ENCODE peak calls at places on chromosomes 12 and 14, in six cellular contexts. One of them, this sample, is unnamed.

GRCh38 chr14:101761881-101762529 is 496 bp downstream of the PPP2R5C start:
- DNase-seq in fibroblast of lung: no peak
- DNase-seq in ovary: peak
- DNase-seq in CD4-positive, alpha-beta memory T cell: peak
- DNase-seq in uterus: peak
- DNase-seq in astrocyte: no peak
- DNase-seq in this sample: no peak

GRCh38 chr14:35399083-35399807 is 5.3 kb downstream of the NFKBIA start:
- DNase-seq in fibroblast of lung: no peak
- DNase-seq in ovary: no peak
- DNase-seq in CD4-positive, alpha-beta memory T cell: peak
- DNase-seq in uterus: no peak
- DNase-seq in astrocyte: no peak
- DNase-seq in this sample: no peak

GRCh38 chr12:108634225-108634795 is 616 bp upstream of the SELPLG start:
- DNase-seq in fibroblast of lung: no peak
- DNase-seq in ovary: no peak
- DNase-seq in CD4-positive, alpha-beta memory T cell: peak
- DNase-seq in uterus: no peak
- DNase-seq in astrocyte: no peak
- DNase-seq in this sample: no peak

GRCh38 chr14:104356738-104357688 is 218.6 kb downstream of the KIF26A start:
- DNase-seq in fibroblast of lung: no peak
- DNase-seq in ovary: no peak
- DNase-seq in CD4-positive, alpha-beta memory T cell: no peak
- DNase-seq in uterus: no peak
- DNase-seq in astrocyte: no peak
- DNase-seq in this sample: no peak

GRCh38 chr12:12331896-12332295 is 18.1 kb downstream of the MANSC1 start:
- DNase-seq in fibroblast of lung: no peak
- DNase-seq in ovary: no peak
- DNase-seq in CD4-positive, alpha-beta memory T cell: no peak
- DNase-seq in uterus: no peak
- DNase-seq in astrocyte: no peak
- DNase-seq in this sample: no peak

GRCh38 chr14:105305350-105305749 is 4.5 kb upstream of the BRF1 start:
- DNase-seq in fibroblast of lung: no peak
- DNase-seq in ovary: no peak
- DNase-seq in CD4-positive, alpha-beta memory T cell: no peak
- DNase-seq in uterus: no peak
- DNase-seq in astrocyte: no peak
- DNase-seq in this sample: no peak

GRCh38 chr12:103519632-103520031 is 23.9 kb upstream of the C12orf42 start:
- DNase-seq in fibroblast of lung: no peak
- DNase-seq in ovary: no peak
- DNase-seq in CD4-positive, alpha-beta memory T cell: no peak
- DNase-seq in uterus: no peak
- DNase-seq in astrocyte: no peak
- DNase-seq in this sample: no peak

GRCh38 chr12:80632835-80633234 is 74.6 kb upstream of the MYF6 start:
- DNase-seq in fibroblast of lung: no peak
- DNase-seq in ovary: no peak
- DNase-seq in CD4-positive, alpha-beta memory T cell: no peak
- DNase-seq in uterus: no peak
- DNase-seq in astrocyte: no peak
- DNase-seq in this sample: no peak

GRCh38 chr14:99236386-99237133 is 35.4 kb downstream of the BCL11B start:
- DNase-seq in fibroblast of lung: no peak
- DNase-seq in ovary: no peak
- DNase-seq in CD4-positive, alpha-beta memory T cell: peak
- DNase-seq in uterus: no peak
- DNase-seq in astrocyte: no peak
- DNase-seq in this sample: no peak
- H3K27ac ChIP-seq in fibroblast of lung: no peak
- H3K27ac ChIP-seq in ovary: no peak
- H3K27ac ChIP-seq in CD4-positive, alpha-beta memory T cell: peak
- H3K27ac ChIP-seq in uterus: no peak
- H3K27ac ChIP-seq in astrocyte: no peak
- H3K27ac ChIP-seq in this sample: peak

DNA sequence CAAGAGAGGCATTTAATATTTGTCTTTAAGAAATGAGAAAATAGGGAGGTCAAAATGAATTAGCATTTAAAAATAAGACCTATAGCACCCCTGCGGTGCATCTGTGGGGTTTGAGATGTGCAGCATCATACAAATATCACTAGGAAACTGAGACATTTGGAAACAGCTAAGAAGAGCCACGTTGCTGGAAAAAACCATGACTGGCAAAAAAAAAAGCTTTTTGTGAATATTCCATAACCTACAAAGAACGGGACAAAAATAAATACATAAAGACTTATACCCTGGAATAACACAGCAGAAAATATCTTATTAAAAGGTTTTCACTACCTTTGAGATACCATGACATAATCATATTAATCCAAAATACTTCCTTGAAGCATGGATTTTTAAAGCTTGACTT is 366.2 kb downstream of the PAWR start:
- DNase-seq in fibroblast of lung: no peak
- DNase-seq in ovary: no peak
- DNase-seq in CD4-positive, alpha-beta memory T cell: no peak
- DNase-seq in uterus: no peak
- DNase-seq in astrocyte: no peak
- DNase-seq in this sample: no peak
- H3K27ac ChIP-seq in fibroblast of lung: no peak
- H3K27ac ChIP-seq in ovary: no peak
- H3K27ac ChIP-seq in CD4-positive, alpha-beta memory T cell: no peak
- H3K27ac ChIP-seq in uterus: no peak
- H3K27ac ChIP-seq in astrocyte: no peak
- H3K27ac ChIP-seq in this sample: no peak

GRCh38 chr14:38836539-38836938 is 266.5 kb downstream of the SEC23A start:
- DNase-seq in fibroblast of lung: no peak
- DNase-seq in ovary: no peak
- DNase-seq in CD4-positive, alpha-beta memory T cell: no peak
- DNase-seq in uterus: no peak
- DNase-seq in astrocyte: no peak
- DNase-seq in this sample: no peak

GRCh38 chr14:38838049-38838978 is 264.7 kb downstream of the SEC23A start:
- DNase-seq in fibroblast of lung: no peak
- DNase-seq in ovary: no peak
- DNase-seq in CD4-positive, alpha-beta memory T cell: no peak
- DNase-seq in uterus: no peak
- DNase-seq in astrocyte: no peak
- DNase-seq in this sample: no peak

GRCh38 chr14:38838979-38839323 is 264.1 kb downstream of the SEC23A start:
- DNase-seq in fibroblast of lung: no peak
- DNase-seq in ovary: no peak
- DNase-seq in CD4-positive, alpha-beta memory T cell: no peak
- DNase-seq in uterus: no peak
- DNase-seq in astrocyte: no peak
- DNase-seq in this sample: no peak

GRCh38 chr14:38837333-38838048 is 265.5 kb downstream of the SEC23A start:
- DNase-seq in fibroblast of lung: no peak
- DNase-seq in ovary: no peak
- DNase-seq in CD4-positive, alpha-beta memory T cell: no peak
- DNase-seq in uterus: no peak
- DNase-seq in astrocyte: no peak
- DNase-seq in this sample: no peak

DNA sequence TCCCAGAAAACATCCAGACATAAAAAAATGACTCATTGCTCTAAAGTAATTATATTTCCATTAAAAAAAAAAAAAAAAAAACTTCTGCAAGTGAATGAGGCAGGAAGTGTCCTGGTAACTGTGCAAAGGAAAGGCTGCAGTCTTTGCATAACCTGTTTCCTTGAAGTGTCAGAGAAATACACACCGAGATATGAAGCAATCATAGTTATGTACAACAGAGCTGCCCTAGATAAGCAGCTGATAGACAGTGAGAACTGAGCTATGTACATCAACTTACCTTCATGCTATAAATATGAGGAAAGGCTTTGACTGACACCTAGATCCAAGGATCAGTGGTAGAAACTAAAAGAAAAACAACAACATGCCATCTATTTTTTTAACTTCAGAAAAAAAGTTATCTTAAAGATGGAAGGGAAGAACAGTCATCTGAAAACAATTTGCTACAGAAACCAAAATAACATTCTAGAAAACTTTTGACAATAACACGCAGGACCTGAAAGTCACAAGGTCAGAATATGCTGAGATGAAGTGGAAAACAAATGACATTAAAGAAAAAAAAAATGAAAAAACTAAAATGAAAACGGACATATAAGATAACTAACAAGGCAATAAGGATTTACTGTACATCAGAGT is 263.2 kb downstream of the SEC23A start:
- DNase-seq in fibroblast of lung: peak
- DNase-seq in ovary: no peak
- DNase-seq in CD4-positive, alpha-beta memory T cell: no peak
- DNase-seq in uterus: no peak
- DNase-seq in astrocyte: peak
- DNase-seq in this sample: no peak
- H3K27ac ChIP-seq in fibroblast of lung: no peak
- H3K27ac ChIP-seq in ovary: no peak
- H3K27ac ChIP-seq in CD4-positive, alpha-beta memory T cell: no peak
- H3K27ac ChIP-seq in uterus: no peak
- H3K27ac ChIP-seq in astrocyte: no peak
- H3K27ac ChIP-seq in this sample: no peak

GRCh38 chr12:105822131-105823103 is 316.3 kb downstream of the NUAK1 start:
- DNase-seq in fibroblast of lung: no peak
- DNase-seq in ovary: no peak
- DNase-seq in CD4-positive, alpha-beta memory T cell: no peak
- DNase-seq in uterus: no peak
- DNase-seq in astrocyte: peak
- DNase-seq in this sample: no peak

GRCh38 chr12:105825141-105825540 is 313.6 kb downstream of the NUAK1 start:
- DNase-seq in fibroblast of lung: no peak
- DNase-seq in ovary: no peak
- DNase-seq in CD4-positive, alpha-beta memory T cell: no peak
- DNase-seq in uterus: no peak
- DNase-seq in astrocyte: peak
- DNase-seq in this sample: no peak

GRCh38 chr12:105823810-105824209 is 314.9 kb downstream of the NUAK1 start:
- DNase-seq in fibroblast of lung: no peak
- DNase-seq in ovary: no peak
- DNase-seq in CD4-positive, alpha-beta memory T cell: no peak
- DNase-seq in uterus: no peak
- DNase-seq in astrocyte: no peak
- DNase-seq in this sample: no peak

DNA sequence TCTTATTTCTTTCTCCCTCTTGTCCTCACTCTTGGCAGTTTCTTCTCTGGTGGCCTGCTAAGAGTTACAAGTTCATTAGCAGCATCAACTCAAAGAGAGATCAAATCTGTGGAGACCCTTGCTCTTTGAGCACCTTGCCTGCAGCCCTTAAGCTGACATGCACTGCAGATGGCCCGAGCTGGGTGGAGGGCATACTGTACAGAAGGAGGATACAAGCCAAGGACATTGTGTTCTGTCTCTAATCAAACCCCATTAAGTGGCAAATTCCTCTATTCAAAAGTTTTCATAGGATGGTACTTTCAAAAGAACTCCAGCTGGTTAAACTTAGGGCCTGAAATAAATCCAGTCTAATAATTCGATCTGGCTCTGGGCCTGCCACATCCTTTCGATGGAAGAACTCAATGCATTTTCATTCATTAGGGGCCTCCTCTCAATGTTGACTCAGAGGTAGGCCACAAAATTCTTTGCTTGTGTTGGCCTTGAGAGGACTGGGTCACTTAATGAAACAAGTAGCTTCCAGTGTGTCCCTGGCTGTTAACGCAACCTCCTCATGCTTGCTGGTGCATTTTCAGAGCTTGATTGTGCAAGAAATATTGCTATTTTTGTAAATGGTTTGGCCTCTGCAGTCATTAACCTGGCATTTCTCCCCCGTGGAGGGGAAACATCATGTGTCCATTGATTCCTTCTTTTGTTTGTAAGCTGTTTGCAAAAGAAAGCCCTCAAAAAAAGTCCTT is 318.2 kb downstream of the NUAK1 start:
- DNase-seq in fibroblast of lung: peak
- DNase-seq in ovary: peak
- DNase-seq in CD4-positive, alpha-beta memory T cell: no peak
- DNase-seq in uterus: peak
- DNase-seq in astrocyte: peak
- DNase-seq in this sample: no peak
- H3K27ac ChIP-seq in fibroblast of lung: no peak
- H3K27ac ChIP-seq in ovary: no peak
- H3K27ac ChIP-seq in CD4-positive, alpha-beta memory T cell: no peak
- H3K27ac ChIP-seq in uterus: peak
- H3K27ac ChIP-seq in astrocyte: no peak
- H3K27ac ChIP-seq in this sample: peak

GRCh38 chr12:110538869-110539622 is 36.9 kb downstream of the RAD9B start:
- DNase-seq in fibroblast of lung: no peak
- DNase-seq in ovary: no peak
- DNase-seq in CD4-positive, alpha-beta memory T cell: no peak
- DNase-seq in uterus: no peak
- DNase-seq in astrocyte: no peak
- DNase-seq in this sample: no peak
- H3K27ac ChIP-seq in fibroblast of lung: no peak
- H3K27ac ChIP-seq in ovary: no peak
- H3K27ac ChIP-seq in CD4-positive, alpha-beta memory T cell: no peak
- H3K27ac ChIP-seq in uterus: no peak
- H3K27ac ChIP-seq in astrocyte: no peak
- H3K27ac ChIP-seq in this sample: no peak

This sample was measured in caudate nucleus.